ENCODE peak calls at places on chromosomes 13 and 19, in nine cellular contexts. G, J, E, C, V, O, Z, N and Y are unnamed samples.

GRCh38 chr13:92136449-92137180 is 738.2 kb downstream of the GPC5 start:
- DNase-seq in G (no peak), J (no peak), E (no peak), C (no peak), V (no peak), O (no peak), Z (no peak), N (no peak), Y (no peak)

GRCh38 chr13:76879876-76880270 is 6.3 kb downstream of the KCTD12 start:
- DNase-seq in G (no peak), J (no peak), E (no peak), C (no peak), V (no peak), O (no peak), Z (no peak), N (no peak), Y (no peak)

GRCh38 chr19:35896643-35897040 is 3.7 kb downstream of the NFKBID start:
- DNase-seq in G (no peak), J (no peak), E (no peak), C (no peak), V (no peak), O (no peak), Z (no peak), N (no peak), Y (no peak)

GRCh38 chr19:13430790-13431582 is 75.3 kb downstream of the CACNA1A start:
- DNase-seq in G (no peak), J (peak), E (peak), C (peak), V (peak), O (peak), Z (peak), N (peak), Y (peak)

GRCh38 chr19:632228-633067 is 889 bp downstream of the POLRMT start:
- DNase-seq in G (no peak), J (peak), E (peak), C (no peak), V (peak), O (no peak), Z (peak), N (no peak), Y (peak)

GRCh38 chr13:111893607-111894443 is 173.1 kb upstream of the SOX1 start:
- DNase-seq in G (no peak), J (no peak), E (no peak), C (no peak), V (no peak), O (no peak), Z (no peak), N (no peak), Y (no peak)

GRCh38 chr19:3404324-3405260 is 38.2 kb downstream of the NFIC start:
- DNase-seq in G (peak), J (no peak), E (no peak), C (no peak), V (peak), O (no peak), Z (peak), N (no peak), Y (no peak)

GRCh38 chr19:35843676-35844481 is 8.4 kb downstream of the NPHS1 start:
- DNase-seq in G (peak), J (peak), E (no peak), C (no peak), V (no peak), O (no peak), Z (no peak), N (no peak), Y (no peak)

GRCh38 chr13:23618341-23618740 is 48.1 kb downstream of the TNFRSF19 start:
- DNase-seq in G (no peak), J (no peak), E (no peak), C (no peak), V (peak), O (no peak), Z (peak), N (no peak), Y (no peak)